ENCODE peak calls at places on chromosomes 3 and 15, in seven cellular contexts. Z is IMR-90, H is Panc1, G is thoracic aorta, R is dorsolateral prefrontal cortex, L is left lung, F is upper lobe of right lung. M is an unnamed sample. For H3K27me3, the result is how much of the 10 kb centered on the place peaks cover.

GRCh38 chr15:42716626-42717025 is 20.3 kb downstream of the CDAN1 start:
- DNase-seq in L (peak), F (no peak), G (no peak), R (no peak), Z (peak), H (no peak), M (no peak)

GRCh38 chr3:56971816-56972215 is 88.6 kb upstream of the SPATA12 start:
- DNase-seq in L (no peak), H (no peak), R (no peak), Z (no peak), F (no peak), G (no peak), M (no peak)

GRCh38 chr3:190617185-190617584 is 103.3 kb downstream of the IL1RAP start:
- DNase-seq in R (no peak), F (no peak), H (no peak), Z (no peak), L (peak), G (no peak), M (peak)

GRCh38 chr3:28726840-28727239 is 378.2 kb upstream of the AZI2 start:
- DNase-seq in H (no peak), R (peak), Z (no peak), G (no peak), F (peak), L (peak), M (no peak)

GRCh38 chr15:95152741-95153140 is 921.4 kb downstream of the MCTP2 start:
- DNase-seq in F (no peak), R (no peak), G (no peak), Z (no peak), L (no peak), H (no peak), M (no peak)

GRCh38 chr15:60520825-60521368 is 42.0 kb upstream of the ICE2 start:
- DNase-seq in F (peak), H (peak), R (peak), L (peak), Z (peak), G (peak), M (peak)

GRCh38 chr3:134799393-134799792 is 4.3 kb downstream of the EPHB1 start:
- DNase-seq in L (no peak), R (no peak), Z (peak), G (no peak), H (no peak), F (no peak), M (no peak)

GRCh38 chr3:133168025-133168401 is 129.8 kb downstream of the TMEM108 start:
- DNase-seq in H (no peak), R (no peak), L (no peak), Z (no peak), G (no peak), F (no peak), M (no peak)

GRCh38 chr3:190303887-190304286 is 18.4 kb downstream of the CLDN1 start:
- DNase-seq in G (no peak), F (no peak), R (no peak), Z (no peak), L (no peak), H (no peak), M (no peak)

GRCh38 chr15:87207945-87208580 is 1048.5 kb downstream of the NTRK3 start:
- DNase-seq in R (no peak), L (no peak), Z (peak), F (no peak), H (no peak), G (no peak), M (no peak)

GRCh38 chr3:107973152-107973551 is 117.7 kb downstream of the CD47 start:
- DNase-seq in F (no peak), R (no peak), L (no peak), H (no peak), G (no peak), Z (peak), M (no peak)

DNA sequence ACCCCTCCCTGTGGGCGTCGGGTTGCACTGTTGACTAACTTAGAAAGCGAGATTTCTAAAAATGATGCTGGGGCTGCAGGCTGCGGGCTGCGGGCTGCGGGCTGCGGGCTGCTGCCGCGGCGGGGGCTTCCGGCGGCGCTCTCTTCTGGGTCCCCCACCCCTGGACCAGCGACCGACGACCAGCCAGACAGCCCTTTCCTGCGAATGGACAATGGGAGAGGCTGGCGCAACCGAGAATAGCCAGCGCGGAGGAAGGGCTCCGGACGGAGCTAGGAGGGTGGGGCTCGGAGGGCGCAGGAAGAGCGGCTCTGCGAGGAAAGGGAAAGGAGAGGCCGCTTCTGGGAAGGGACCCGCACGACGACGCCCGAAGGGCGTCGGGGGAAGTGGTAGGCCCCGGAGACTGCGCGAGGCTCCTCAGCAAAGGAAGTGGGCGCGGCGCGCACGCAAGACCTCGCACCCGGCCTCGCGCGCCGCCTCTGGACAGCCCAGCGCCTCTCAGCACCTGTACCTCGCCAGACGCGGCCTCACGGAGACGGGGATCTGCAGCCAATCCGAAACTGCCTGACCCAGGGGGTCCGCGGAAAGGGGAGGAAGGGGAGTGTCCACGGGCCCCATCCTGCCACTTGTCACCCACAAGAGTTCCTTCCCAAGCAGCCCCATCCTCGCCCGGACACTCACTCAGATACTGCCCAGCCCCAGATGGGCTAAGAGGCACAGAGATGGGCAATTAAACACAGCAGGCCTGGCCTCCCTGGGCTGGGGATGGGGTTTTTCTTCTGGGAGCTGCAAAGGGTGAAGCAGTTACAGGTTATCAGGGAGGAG is 70.7 kb downstream of the SLC12A8 start:
- DNase-seq in H (no peak), Z (no peak), F (peak), G (no peak), L (peak), R (no peak), M (no peak)
- H3K4me3 ChIP-seq in H (no peak), Z (no peak), F (peak), G (peak), L (peak), R (peak), M (peak)

GRCh38 chr3:42439461-42440075 is 29.2 kb upstream of the LYZL4 start:
- DNase-seq in G (no peak), Z (no peak), F (no peak), L (no peak), R (peak), H (no peak), M (no peak)

GRCh38 chr3:42440924-42441323 is 30.5 kb upstream of the LYZL4 start:
- DNase-seq in H (no peak), R (no peak), L (no peak), G (no peak), Z (no peak), F (no peak), M (no peak)

GRCh38 chr3:42443292-42443691 is 32.9 kb upstream of the LYZL4 start:
- DNase-seq in F (no peak), L (no peak), R (no peak), H (no peak), G (no peak), Z (no peak), M (no peak)

GRCh38 chr3:42443819-42444436 is 33.5 kb upstream of the LYZL4 start:
- DNase-seq in H (peak), R (peak), Z (peak), L (peak), F (peak), G (peak), M (peak)

DNA sequence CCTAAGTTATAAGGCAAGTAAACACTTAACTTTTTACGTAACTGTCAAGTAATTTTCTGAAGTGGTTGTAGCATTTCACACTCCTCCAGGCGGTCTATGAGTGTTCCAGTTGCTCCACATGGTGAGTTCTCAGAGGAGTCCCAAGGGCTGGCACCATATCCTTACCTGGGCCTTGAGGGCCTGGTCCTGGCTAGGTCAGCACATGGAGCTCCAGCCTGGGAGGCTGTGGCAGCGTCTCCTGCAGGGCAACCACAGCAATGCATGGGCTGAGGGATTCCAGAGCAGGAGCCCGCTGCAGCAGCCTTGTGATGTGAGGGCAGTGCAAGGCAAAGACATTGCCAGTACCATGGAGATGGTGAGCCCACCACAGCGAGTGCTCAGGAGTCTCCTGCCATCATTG is 32.2 kb upstream of the LYZL4 start:
- DNase-seq in F (no peak), H (no peak), Z (no peak), R (no peak), G (no peak), L (peak), M (no peak)
- TF ChIP-seq CTCF in F (peak), H (no peak), Z (peak), R (no peak), G (no peak), L (no peak), M (no peak)

GRCh38 chr15:80247320-80247719 is 4.7 kb downstream of the CTXND1 start:
- DNase-seq in F (no peak), R (no peak), Z (no peak), G (no peak), L (no peak), H (no peak), M (no peak)

GRCh38 chr15:80249973-80250372 is 2.0 kb downstream of the CTXND1 start:
- DNase-seq in Z (no peak), H (no peak), G (no peak), R (no peak), L (no peak), F (no peak), M (no peak)

GRCh38 chr15:80252281-80252619 is 237 bp upstream of the CTXND1 start:
- DNase-seq in Z (no peak), R (no peak), H (no peak), G (no peak), L (no peak), F (no peak), M (no peak)

GRCh38 chr15:80251505-80252280 is at the start of gene CTXND1:
- DNase-seq in R (no peak), Z (no peak), H (no peak), G (no peak), F (peak), L (no peak), M (no peak)

DNA sequence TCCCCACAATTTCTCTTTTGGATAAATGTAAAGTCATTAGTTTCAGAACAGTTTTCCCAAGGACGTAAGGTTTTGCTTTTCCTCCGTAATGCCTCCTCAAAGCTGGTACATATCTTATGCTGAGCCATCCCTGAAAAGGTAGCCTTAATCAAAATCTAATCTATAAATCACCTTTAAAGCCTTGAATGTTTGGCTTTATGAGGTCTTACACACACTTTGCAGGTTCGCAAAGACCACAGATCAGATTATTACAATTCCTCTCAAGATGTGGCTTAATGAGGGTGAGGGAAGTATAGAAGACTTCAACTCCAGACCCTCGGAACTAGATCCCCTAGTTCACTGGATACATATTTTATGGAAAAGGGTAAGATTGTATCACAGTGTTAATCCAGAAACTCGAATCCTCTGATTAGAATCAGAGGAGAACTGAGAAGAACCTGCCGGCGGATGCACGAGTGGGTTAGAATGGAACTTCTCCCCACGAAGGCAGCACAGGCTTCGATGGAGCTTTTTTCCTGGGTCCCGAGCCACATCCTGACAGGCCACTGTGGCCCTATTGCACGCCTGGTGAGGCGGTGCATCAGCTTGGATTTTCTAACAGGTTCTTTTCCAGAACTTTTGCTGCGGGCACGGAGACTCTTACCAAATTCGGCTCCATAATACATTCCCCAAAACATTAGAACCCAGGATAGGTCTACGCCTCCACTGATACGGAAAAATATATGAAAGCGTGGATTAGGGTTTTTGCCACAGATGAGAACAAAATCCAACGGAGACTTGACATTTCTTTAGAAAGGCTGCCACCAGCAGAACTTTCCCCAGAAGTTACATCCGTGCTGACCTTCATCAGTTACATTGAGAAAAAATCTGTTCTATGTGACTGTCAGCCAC is 1.2 kb downstream of the CTXND1 start:
- DNase-seq in Z (no peak), R (no peak), G (no peak), F (no peak), H (no peak), L (no peak), M (no peak)
- H3K27me3 ChIP-seq in Z (half or more), R (under half), G (under half), F (half or more), H (half or more), L (half or more), M (under half)

GRCh38 chr3:8136553-8136952 is 365.1 kb upstream of the LMCD1 start:
- DNase-seq in H (no peak), R (no peak), G (no peak), Z (no peak), F (no peak), L (no peak), M (no peak)
- H3K4me3 ChIP-seq in H (no peak), R (no peak), G (no peak), Z (no peak), F (no peak), L (no peak), M (no peak)